ENCODE peak calls at places on chromosomes 7 and 10, in six cellular contexts. One of them, this sample, is unnamed.

GRCh38 chr10:88782222-88782621 is 20.3 kb upstream of the LIPM start:
- DNase-seq in neuronal stem cell: no peak
- DNase-seq in IMR-90: no peak
- DNase-seq in trophoblast cell: no peak
- DNase-seq in mesenchymal stem cell: no peak
- DNase-seq in H1: no peak
- DNase-seq in this sample: no peak

GRCh38 chr10:132458595-132459251 is 61.7 kb downstream of the PWWP2B start:
- DNase-seq in neuronal stem cell: no peak
- DNase-seq in IMR-90: no peak
- DNase-seq in trophoblast cell: no peak
- DNase-seq in mesenchymal stem cell: peak
- DNase-seq in H1: no peak
- DNase-seq in this sample: peak

GRCh38 chr7:33970566-33970965 is 65.2 kb downstream of the BMPER start:
- DNase-seq in neuronal stem cell: no peak
- DNase-seq in IMR-90: no peak
- DNase-seq in trophoblast cell: no peak
- DNase-seq in mesenchymal stem cell: no peak
- DNase-seq in H1: no peak
- DNase-seq in this sample: no peak

GRCh38 chr7:43692582-43693373 is 36.5 kb downstream of the COA1 start:
- DNase-seq in neuronal stem cell: no peak
- DNase-seq in IMR-90: peak
- DNase-seq in trophoblast cell: no peak
- DNase-seq in mesenchymal stem cell: no peak
- DNase-seq in H1: no peak
- DNase-seq in this sample: no peak

GRCh38 chr10:99834410-99834809 is 52.0 kb downstream of the ABCC2 start:
- DNase-seq in neuronal stem cell: no peak
- DNase-seq in IMR-90: peak
- DNase-seq in trophoblast cell: peak
- DNase-seq in mesenchymal stem cell: peak
- DNase-seq in H1: no peak
- DNase-seq in this sample: no peak

GRCh38 chr10:118330295-118331076 is 11.6 kb downstream of the FAM204A start:
- DNase-seq in neuronal stem cell: no peak
- DNase-seq in IMR-90: no peak
- DNase-seq in trophoblast cell: no peak
- DNase-seq in mesenchymal stem cell: no peak
- DNase-seq in H1: no peak
- DNase-seq in this sample: no peak

GRCh38 chr10:28991326-28991725 is 297.5 kb upstream of the LYZL1 start:
- DNase-seq in neuronal stem cell: no peak
- DNase-seq in IMR-90: peak
- DNase-seq in trophoblast cell: peak
- DNase-seq in mesenchymal stem cell: peak
- DNase-seq in H1: peak
- DNase-seq in this sample: no peak

GRCh38 chr10:124667425-124668130 is 76.6 kb downstream of the FAM53B start:
- DNase-seq in neuronal stem cell: no peak
- DNase-seq in IMR-90: no peak
- DNase-seq in trophoblast cell: no peak
- DNase-seq in mesenchymal stem cell: no peak
- DNase-seq in H1: no peak
- DNase-seq in this sample: no peak

GRCh38 chr7:132084776-132085388 is 491.4 kb downstream of the PLXNA4 start:
- DNase-seq in neuronal stem cell: no peak
- DNase-seq in IMR-90: peak
- DNase-seq in trophoblast cell: no peak
- DNase-seq in mesenchymal stem cell: no peak
- DNase-seq in H1: no peak
- DNase-seq in this sample: peak

GRCh38 chr7:121153411-121153810 is 164.9 kb downstream of the CPED1 start:
- DNase-seq in neuronal stem cell: no peak
- DNase-seq in IMR-90: no peak
- DNase-seq in trophoblast cell: no peak
- DNase-seq in mesenchymal stem cell: no peak
- DNase-seq in H1: no peak
- DNase-seq in this sample: no peak

GRCh38 chr7:153109561-153109960 is 350.0 kb downstream of the ACTR3B start:
- DNase-seq in neuronal stem cell: no peak
- DNase-seq in IMR-90: no peak
- DNase-seq in trophoblast cell: no peak
- DNase-seq in mesenchymal stem cell: no peak
- DNase-seq in H1: no peak
- DNase-seq in this sample: no peak

GRCh38 chr7:131188367-131189339 is 139.0 kb upstream of the MKLN1 start:
- DNase-seq in neuronal stem cell: no peak
- DNase-seq in IMR-90: peak
- DNase-seq in trophoblast cell: peak
- DNase-seq in mesenchymal stem cell: peak
- DNase-seq in H1: no peak
- DNase-seq in this sample: no peak

GRCh38 chr7:19508821-19509220 is 200.0 kb downstream of the POLR1F start:
- DNase-seq in neuronal stem cell: no peak
- DNase-seq in IMR-90: no peak
- DNase-seq in trophoblast cell: no peak
- DNase-seq in mesenchymal stem cell: peak
- DNase-seq in H1: no peak
- DNase-seq in this sample: no peak

GRCh38 chr7:16989883-16990413 is 108.2 kb upstream of the AGR3 start:
- DNase-seq in neuronal stem cell: no peak
- DNase-seq in IMR-90: peak
- DNase-seq in trophoblast cell: peak
- DNase-seq in mesenchymal stem cell: peak
- DNase-seq in H1: no peak
- DNase-seq in this sample: no peak

GRCh38 chr10:79093658-79094411 is 25.1 kb downstream of the ZMIZ1 start:
- DNase-seq in neuronal stem cell: no peak
- DNase-seq in IMR-90: peak
- DNase-seq in trophoblast cell: no peak
- DNase-seq in mesenchymal stem cell: peak
- DNase-seq in H1: no peak
- DNase-seq in this sample: no peak

GRCh38 chr7:79785556-79785955 is 332.1 kb upstream of the MAGI2 start:
- DNase-seq in neuronal stem cell: no peak
- DNase-seq in IMR-90: peak
- DNase-seq in trophoblast cell: no peak
- DNase-seq in mesenchymal stem cell: no peak
- DNase-seq in H1: no peak
- DNase-seq in this sample: no peak

GRCh38 chr10:75782463-75783248 is 351.2 kb downstream of the LRMDA start:
- DNase-seq in neuronal stem cell: no peak
- DNase-seq in IMR-90: no peak
- DNase-seq in trophoblast cell: no peak
- DNase-seq in mesenchymal stem cell: no peak
- DNase-seq in H1: no peak
- DNase-seq in this sample: no peak

GRCh38 chr7:128419262-128419661 is 9.5 kb upstream of the IMPDH1 start:
- DNase-seq in neuronal stem cell: no peak
- DNase-seq in IMR-90: no peak
- DNase-seq in trophoblast cell: no peak
- DNase-seq in mesenchymal stem cell: no peak
- DNase-seq in H1: no peak
- DNase-seq in this sample: no peak

GRCh38 chr7:151795168-151795754 is 81.7 kb downstream of the PRKAG2 start:
- DNase-seq in neuronal stem cell: no peak
- DNase-seq in IMR-90: no peak
- DNase-seq in trophoblast cell: peak
- DNase-seq in mesenchymal stem cell: no peak
- DNase-seq in H1: no peak
- DNase-seq in this sample: no peak

GRCh38 chr10:129417882-129418281 is 49.2 kb upstream of the MGMT start:
- DNase-seq in neuronal stem cell: no peak
- DNase-seq in IMR-90: no peak
- DNase-seq in trophoblast cell: no peak
- DNase-seq in mesenchymal stem cell: peak
- DNase-seq in H1: no peak
- DNase-seq in this sample: no peak

GRCh38 chr10:15815242-15815885 is 44.9 kb downstream of the MINDY3 start:
- DNase-seq in neuronal stem cell: no peak
- DNase-seq in IMR-90: no peak
- DNase-seq in trophoblast cell: no peak
- DNase-seq in mesenchymal stem cell: no peak
- DNase-seq in H1: no peak
- DNase-seq in this sample: no peak

DNA sequence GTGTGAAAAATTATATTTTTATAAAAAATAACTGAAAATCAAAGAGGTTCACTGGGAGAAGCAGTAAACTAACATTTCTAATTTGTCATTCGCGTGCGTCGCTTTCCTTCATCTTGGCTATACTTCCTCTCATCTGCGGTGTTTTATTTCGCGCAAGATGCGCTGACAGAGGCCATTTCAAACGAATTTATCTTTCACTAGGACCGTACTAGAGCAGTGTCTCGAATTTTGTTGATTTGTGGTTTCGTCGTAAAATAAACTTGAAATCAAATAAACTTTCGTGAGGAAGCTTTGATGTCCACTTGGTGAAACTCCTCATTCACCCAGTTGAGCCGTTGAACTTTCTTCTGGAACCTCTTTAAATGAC is 163.7 kb upstream of the PPP1R3A start:
- DNase-seq in neuronal stem cell: no peak
- DNase-seq in IMR-90: no peak
- DNase-seq in trophoblast cell: no peak
- DNase-seq in mesenchymal stem cell: no peak
- DNase-seq in H1: no peak
- DNase-seq in this sample: no peak
- H3K18ac ChIP-seq in neuronal stem cell: no peak
- H3K18ac ChIP-seq in IMR-90: no peak
- H3K18ac ChIP-seq in trophoblast cell: no peak
- H3K18ac ChIP-seq in mesenchymal stem cell: no peak
- H3K18ac ChIP-seq in H1: no peak
- H3K18ac ChIP-seq in this sample: no peak

DNA sequence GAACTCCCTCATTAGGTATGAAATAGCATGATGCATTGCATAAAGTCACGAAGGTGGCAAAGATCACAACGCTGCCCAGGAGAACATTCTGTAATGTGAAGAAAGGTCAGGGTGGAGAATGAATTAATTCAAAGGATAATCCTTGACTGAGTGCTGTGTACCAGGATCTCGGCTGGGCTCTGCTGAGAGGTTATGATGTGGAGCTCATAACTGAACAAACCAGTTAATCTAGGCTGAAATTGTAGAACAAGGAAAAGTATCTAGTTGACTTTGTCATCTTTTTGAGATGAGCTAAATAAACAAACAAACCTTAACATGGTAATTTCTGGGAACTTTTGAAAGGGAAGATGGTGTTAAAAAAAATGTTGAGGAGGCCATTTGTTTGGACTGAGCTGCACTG is 6.1 kb downstream of the MSMB start:
- DNase-seq in neuronal stem cell: no peak
- DNase-seq in IMR-90: no peak
- DNase-seq in trophoblast cell: no peak
- DNase-seq in mesenchymal stem cell: no peak
- DNase-seq in H1: no peak
- DNase-seq in this sample: no peak
- H2AFZ ChIP-seq in neuronal stem cell: no peak
- H2AFZ ChIP-seq in IMR-90: no peak
- H2AFZ ChIP-seq in trophoblast cell: no peak
- H2AFZ ChIP-seq in mesenchymal stem cell: no peak
- H2AFZ ChIP-seq in H1: no peak
- H2AFZ ChIP-seq in this sample: no peak

DNA sequence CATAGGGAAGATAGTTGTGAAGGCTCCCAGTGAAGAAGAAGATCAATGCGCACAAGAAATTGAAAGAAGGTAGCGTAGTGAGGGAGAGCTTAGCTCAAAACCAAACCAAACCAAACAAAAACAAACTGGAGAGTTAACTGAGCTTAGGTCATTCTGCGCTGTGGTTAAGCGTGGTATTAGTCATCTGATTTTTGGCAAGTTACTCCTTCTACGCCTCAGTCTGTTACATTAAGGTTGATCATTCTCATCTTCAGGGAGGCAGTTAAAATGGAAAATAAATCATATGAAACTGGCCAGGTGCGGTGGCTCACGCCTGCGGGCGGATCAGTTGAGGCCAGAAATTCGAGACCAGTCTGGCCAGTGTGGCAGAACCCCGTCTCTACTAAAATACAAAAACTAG is 259.7 kb downstream of the EXOC4 start:
- DNase-seq in neuronal stem cell: no peak
- DNase-seq in IMR-90: peak
- DNase-seq in trophoblast cell: no peak
- DNase-seq in mesenchymal stem cell: peak
- DNase-seq in H1: no peak
- DNase-seq in this sample: no peak
- H3K18ac ChIP-seq in neuronal stem cell: no peak
- H3K18ac ChIP-seq in IMR-90: no peak
- H3K18ac ChIP-seq in trophoblast cell: no peak
- H3K18ac ChIP-seq in mesenchymal stem cell: no peak
- H3K18ac ChIP-seq in H1: no peak
- H3K18ac ChIP-seq in this sample: no peak

GRCh38 chr10:72330059-72330426 is 24.7 kb downstream of the DNAJB12 start:
- DNase-seq in neuronal stem cell: no peak
- DNase-seq in IMR-90: no peak
- DNase-seq in trophoblast cell: no peak
- DNase-seq in mesenchymal stem cell: no peak
- DNase-seq in H1: no peak
- DNase-seq in this sample: no peak

GRCh38 chr10:72331575-72332422 is 22.9 kb downstream of the DNAJB12 start:
- DNase-seq in neuronal stem cell: peak
- DNase-seq in IMR-90: peak
- DNase-seq in trophoblast cell: peak
- DNase-seq in mesenchymal stem cell: peak
- DNase-seq in H1: peak
- DNase-seq in this sample: peak

GRCh38 chr10:72329290-72330058 is 25.2 kb downstream of the DNAJB12 start:
- DNase-seq in neuronal stem cell: no peak
- DNase-seq in IMR-90: no peak
- DNase-seq in trophoblast cell: no peak
- DNase-seq in mesenchymal stem cell: no peak
- DNase-seq in H1: no peak
- DNase-seq in this sample: no peak

GRCh38 chr10:72328829-72329204 is 25.9 kb downstream of the DNAJB12 start:
- DNase-seq in neuronal stem cell: no peak
- DNase-seq in IMR-90: no peak
- DNase-seq in trophoblast cell: no peak
- DNase-seq in mesenchymal stem cell: no peak
- DNase-seq in H1: no peak
- DNase-seq in this sample: no peak

DNA sequence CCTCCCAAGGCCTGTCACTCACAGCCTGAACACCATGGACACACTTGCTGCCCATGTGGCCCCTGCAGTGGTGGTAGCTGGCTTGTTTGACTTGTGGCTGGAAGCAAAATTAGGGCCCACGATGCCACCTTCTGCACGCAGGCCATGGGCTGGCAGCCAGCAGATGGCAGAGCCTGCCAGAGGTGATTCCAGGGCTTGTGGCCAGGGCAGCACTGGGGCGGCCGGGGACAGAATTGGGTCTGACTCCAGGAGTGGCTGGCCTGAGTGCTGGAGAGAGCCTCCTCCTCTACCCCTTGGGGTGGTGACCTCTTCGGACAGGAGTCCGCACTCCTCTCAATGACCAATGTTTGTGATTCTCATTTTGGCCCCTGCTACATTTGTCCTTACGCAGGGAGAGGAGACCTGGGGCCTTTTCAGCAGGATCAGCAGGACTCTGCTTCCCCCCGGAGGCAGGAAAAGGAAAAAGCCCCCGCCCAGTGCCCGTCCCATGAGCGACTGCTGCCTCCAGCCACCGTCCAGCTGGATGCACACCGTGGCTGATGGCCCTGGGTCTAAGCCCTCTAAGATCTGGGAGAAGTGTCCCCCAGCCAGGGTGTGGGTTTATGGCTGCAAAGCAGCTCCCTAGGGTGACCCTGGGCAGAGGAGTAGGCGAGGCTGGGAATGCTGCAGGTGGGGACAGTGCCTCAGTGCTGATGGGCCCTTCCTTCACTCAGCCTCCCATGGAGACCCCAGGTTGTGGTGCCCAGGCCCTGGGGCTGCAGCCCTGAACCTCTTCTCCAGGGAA is 26.5 kb downstream of the DNAJB12 start:
- DNase-seq in neuronal stem cell: no peak
- DNase-seq in IMR-90: peak
- DNase-seq in trophoblast cell: peak
- DNase-seq in mesenchymal stem cell: peak
- DNase-seq in H1: no peak
- DNase-seq in this sample: peak
- H2AFZ ChIP-seq in neuronal stem cell: peak
- H2AFZ ChIP-seq in IMR-90: peak
- H2AFZ ChIP-seq in trophoblast cell: no peak
- H2AFZ ChIP-seq in mesenchymal stem cell: no peak
- H2AFZ ChIP-seq in H1: no peak
- H2AFZ ChIP-seq in this sample: no peak

This sample was measured in H9.